ENCODE peak calls at places on chromosomes 3 and 15, in six cellular contexts. H is IMR-90, D is fibroblast of mammary gland, K is cardiac fibroblast, Y is tibial nerve, N is thyroid gland. O is an unnamed sample.

GRCh38 chr15:61382927-61383326 is 153.8 kb upstream of the RORA start:
- DNase-seq in D (peak), N (no peak), Y (no peak), K (peak), H (no peak), O (no peak)

GRCh38 chr3:194718069-194718468 is 32.4 kb downstream of the FAM43A start:
- DNase-seq in D (no peak), H (no peak), Y (no peak), K (no peak), N (no peak), O (no peak)

GRCh38 chr3:53162672-53163458 is 1.9 kb downstream of the PRKCD start:
- DNase-seq in N (peak), Y (no peak), H (no peak), K (peak), D (peak), O (no peak)

GRCh38 chr3:52246728-52247454 is 1.3 kb downstream of the PPM1M start:
- DNase-seq in D (no peak), K (no peak), Y (no peak), H (no peak), N (no peak), O (no peak)

GRCh38 chr3:150547045-150547753 is 612 bp downstream of the EIF2A start:
- DNase-seq in H (peak), D (peak), N (no peak), K (peak), Y (no peak), O (no peak)

GRCh38 chr15:85494035-85494793 is 113.8 kb downstream of the AKAP13 start:
- DNase-seq in D (peak), N (peak), Y (no peak), H (peak), K (peak), O (no peak)

GRCh38 chr15:87207945-87208580 is 1048.5 kb downstream of the NTRK3 start:
- DNase-seq in K (peak), H (peak), N (no peak), D (peak), Y (no peak), O (no peak)

GRCh38 chr3:15948403-15948802 is 150.6 kb upstream of the ANKRD28 start:
- DNase-seq in K (no peak), D (peak), N (no peak), Y (no peak), H (no peak), O (no peak)

GRCh38 chr3:177574232-177574856 is 377.1 kb upstream of the TBL1XR1 start:
- DNase-seq in H (peak), Y (no peak), N (no peak), D (peak), K (peak), O (peak)

GRCh38 chr3:138227650-138228049 is 40.5 kb downstream of the ARMC8 start:
- DNase-seq in H (peak), D (peak), N (no peak), Y (no peak), K (peak), O (no peak)

GRCh38 chr15:66715181-66715624 is 13.2 kb downstream of the SMAD6 start:
- DNase-seq in Y (no peak), D (no peak), N (peak), H (no peak), K (no peak), O (no peak)

GRCh38 chr15:45093622-45094357 is 20.2 kb downstream of the DUOX2 start:
- DNase-seq in D (no peak), N (no peak), H (no peak), K (no peak), Y (no peak), O (no peak)

GRCh38 chr3:130759692-130760338 is 13.2 kb upstream of the PIK3R4 start:
- DNase-seq in H (peak), D (peak), K (peak), N (no peak), Y (no peak), O (peak)

GRCh38 chr3:152362086-152362485 is 93.4 kb downstream of the MBNL1 start:
- DNase-seq in N (no peak), H (no peak), Y (no peak), D (no peak), K (no peak), O (no peak)

GRCh38 chr3:106703524-106703923 is 673.7 kb upstream of the CCDC54 start:
- DNase-seq in K (no peak), D (no peak), Y (no peak), N (no peak), H (no peak), O (no peak)

GRCh38 chr3:64343692-64344440 is 118.6 kb upstream of the PRICKLE2 start:
- DNase-seq in D (peak), N (no peak), Y (no peak), H (peak), K (peak), O (no peak)

GRCh38 chr3:101643861-101644613 is 32.9 kb downstream of the ZBTB11 start:
- DNase-seq in H (peak), N (no peak), Y (no peak), D (peak), K (peak), O (no peak)

GRCh38 chr3:101720851-101721649 is 3.4 kb upstream of the CEP97 start:
- DNase-seq in H (peak), D (peak), Y (no peak), N (no peak), K (peak), O (no peak)

DNA sequence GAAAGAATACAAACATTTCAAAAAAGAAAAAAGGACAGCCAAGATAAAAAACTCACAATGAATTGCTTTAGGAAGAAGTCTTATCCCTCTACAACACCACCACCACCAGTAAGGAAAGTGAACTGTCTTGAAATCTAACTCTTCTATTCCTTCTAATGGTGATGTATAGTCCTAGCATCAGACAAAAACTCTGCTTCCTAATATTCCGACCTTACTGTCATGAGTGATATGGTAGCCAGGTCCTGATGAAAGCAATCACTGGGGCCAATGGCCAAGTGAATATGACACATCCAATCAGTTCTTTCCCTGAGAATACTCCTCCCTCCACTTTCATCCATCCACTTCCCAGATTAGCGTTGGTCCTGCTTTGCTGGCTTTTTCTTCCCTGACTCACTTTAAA is 14.8 kb downstream of the GK5 start:
- DNase-seq in H (no peak), N (no peak), Y (no peak), K (peak), D (peak), O (no peak)
- TF ChIP-seq CTCF in H (no peak), N (peak), Y (no peak), K (no peak), D (peak), O (no peak)

DNA sequence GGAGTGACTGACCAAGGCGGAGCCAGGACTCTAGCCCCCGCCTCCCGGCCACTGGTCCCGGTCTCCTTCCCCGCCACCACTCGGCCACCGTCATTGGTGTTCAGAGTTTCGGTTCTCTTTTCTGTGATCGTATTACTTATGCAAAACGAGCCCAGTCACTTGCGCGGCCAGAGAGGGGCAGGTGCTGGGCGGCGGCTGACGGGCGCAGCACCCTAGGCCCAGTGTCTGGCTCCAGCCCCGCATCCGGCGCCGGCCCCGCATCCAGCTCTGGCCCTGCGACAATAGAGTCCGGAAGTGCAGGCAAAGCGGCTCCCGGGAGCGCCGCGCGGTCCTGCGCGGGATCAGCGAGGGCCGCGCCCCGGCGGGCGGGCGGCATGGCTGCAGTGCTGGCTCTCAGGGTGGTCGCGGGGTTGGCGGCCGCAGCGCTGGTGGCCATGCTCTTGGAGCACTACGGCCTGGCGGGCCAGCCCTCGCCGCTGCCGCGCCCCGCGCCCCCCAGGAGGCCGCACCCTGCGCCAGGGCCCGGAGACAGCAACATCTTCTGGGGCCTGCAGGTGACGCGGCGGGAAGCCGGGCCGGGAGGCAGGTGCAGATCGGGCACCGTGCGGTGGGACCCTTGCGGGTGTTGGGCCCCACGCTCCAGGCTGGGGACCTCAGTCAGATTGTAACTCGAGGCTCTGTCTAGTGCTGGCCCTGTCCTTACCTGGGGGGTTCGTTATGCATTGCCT is at the start of gene TMEM62:
- DNase-seq in H (peak), D (peak), Y (peak), N (peak), K (peak), O (peak)
- TF ChIP-seq CTCF in H (no peak), D (no peak), Y (no peak), N (peak), K (no peak), O (no peak)

GRCh38 chr3:183114779-183115178 is 15.5 kb upstream of the MCCC1 start:
- DNase-seq in K (no peak), H (no peak), N (no peak), D (no peak), Y (no peak), O (no peak)
- TF ChIP-seq CTCF in K (no peak), H (no peak), N (no peak), D (no peak), Y (no peak), O (no peak)

GRCh38 chr3:165212580-165212979 is 16.4 kb upstream of the SLITRK3 start:
- DNase-seq in K (no peak), N (no peak), Y (no peak), D (no peak), H (no peak), O (no peak)

GRCh38 chr3:165210727-165211126 is 14.5 kb upstream of the SLITRK3 start:
- DNase-seq in N (no peak), H (no peak), K (no peak), D (no peak), Y (no peak), O (no peak)

GRCh38 chr3:165206454-165207266 is 10.5 kb upstream of the SLITRK3 start:
- DNase-seq in N (peak), Y (peak), K (peak), H (peak), D (peak), O (peak)

GRCh38 chr3:165211749-165212148 is 15.6 kb upstream of the SLITRK3 start:
- DNase-seq in K (no peak), D (no peak), H (no peak), N (no peak), Y (no peak), O (no peak)

GRCh38 chr3:165210132-165210531 is 13.9 kb upstream of the SLITRK3 start:
- DNase-seq in K (no peak), N (no peak), Y (no peak), H (no peak), D (no peak), O (no peak)
- TF ChIP-seq CTCF in K (peak), N (peak), Y (no peak), H (no peak), D (peak), O (peak)

GRCh38 chr15:71798641-71799040 is 11.7 kb upstream of the NR2E3 start:
- DNase-seq in K (no peak), D (no peak), N (no peak), Y (no peak), H (no peak), O (no peak)

GRCh38 chr15:71801935-71802655 is 8.3 kb upstream of the NR2E3 start:
- DNase-seq in K (no peak), H (no peak), Y (no peak), N (no peak), D (no peak), O (no peak)

GRCh38 chr15:71802770-71803169 is 7.6 kb upstream of the NR2E3 start:
- DNase-seq in D (no peak), Y (no peak), H (no peak), K (no peak), N (no peak), O (no peak)

GRCh38 chr15:71800190-71800589 is 10.2 kb upstream of the NR2E3 start:
- DNase-seq in H (no peak), N (no peak), K (no peak), Y (no peak), D (no peak), O (no peak)

DNA sequence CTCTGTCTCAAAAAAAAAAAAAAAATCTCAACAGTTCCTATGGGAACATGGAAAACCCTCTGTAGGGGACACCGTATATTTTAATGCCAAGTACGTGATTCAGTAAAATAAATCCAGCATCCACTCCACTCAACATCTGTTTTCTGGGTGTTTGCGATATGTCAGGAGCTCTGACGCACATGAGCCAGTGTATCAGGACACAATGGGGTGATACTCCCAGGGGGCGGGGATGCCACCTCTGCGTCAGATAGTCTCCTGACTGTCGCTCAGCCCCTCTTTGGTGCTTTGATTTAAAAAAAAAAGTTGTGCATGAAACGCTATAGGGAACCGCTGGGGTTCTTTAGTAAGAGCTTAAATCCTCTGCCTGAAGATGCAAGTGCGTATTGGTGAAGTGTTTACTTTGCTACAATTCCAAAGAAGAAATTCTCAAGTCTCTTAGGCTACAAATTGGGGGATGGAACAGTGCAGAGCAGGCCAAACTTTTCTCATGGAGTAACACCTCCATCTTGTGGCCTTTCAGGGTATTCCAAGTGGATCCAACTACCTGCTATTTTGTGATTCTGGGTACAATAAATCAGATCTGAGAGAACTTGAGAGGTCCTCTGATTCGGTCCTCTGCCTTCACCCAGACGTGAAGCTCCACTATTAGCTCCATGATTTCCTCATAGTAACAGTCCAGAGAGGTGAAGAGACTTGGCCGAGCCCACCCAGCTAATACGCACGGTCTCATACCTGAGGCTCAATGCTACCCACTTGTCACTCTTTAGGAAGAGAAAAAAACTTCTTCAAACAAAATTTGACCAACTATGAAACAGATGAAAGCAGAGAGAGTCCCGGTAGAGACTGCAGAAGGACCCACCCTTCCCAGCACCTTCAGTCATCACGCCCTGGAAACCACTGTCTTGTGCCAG is 9.3 kb upstream of the NR2E3 start:
- DNase-seq in D (peak), Y (no peak), K (peak), H (peak), N (peak), O (no peak)
- TF ChIP-seq CTCF in D (peak), Y (peak), K (peak), H (peak), N (peak), O (peak)

GRCh38 chr3:48416546-48416945 is 13.3 kb downstream of the PLXNB1 start:
- DNase-seq in Y (no peak), D (no peak), K (no peak), N (no peak), H (no peak), O (no peak)
- TF ChIP-seq CTCF in Y (no peak), D (no peak), K (no peak), N (no peak), H (no peak), O (no peak)

GRCh38 chr3:31692714-31693113 is 160.0 kb downstream of the STT3B start:
- DNase-seq in D (no peak), H (no peak), K (no peak), N (no peak), Y (no peak), O (no peak)
- TF ChIP-seq CTCF in D (no peak), H (no peak), K (no peak), N (no peak), Y (no peak), O (no peak)

O was measured in glutamatergic neuron.